ENCODE peak calls at places on chromosomes 5 and 9, in six cellular contexts. G is body of pancreas; U is stimulated activated CD4-positive, alpha-beta T cell treated with anti-CD3 and anti-CD28 coated beads, Interleukin-1b, Interleukin-23, amount 100 ng/mL, for 24 hours; M is gastrocnemius medialis; H is activated naive CD8-positive, alpha-beta T cell treated with anti-CD3 and anti-CD28 coated beads, Interleukin-2, amount 50 U/mL, for 24 hours; X is stimulated activated CD8-positive, alpha-beta memory T cell treated with anti-CD3 and anti-CD28 coated beads, Interleukin-4, amount 100 ng/mL, for 4 hours. W is an unnamed sample.

GRCh38 chr5:121108725-121109124 is 644.6 kb downstream of the PRR16 start:
- DNase-seq in G (no peak), U (no peak), M (no peak), H (no peak), X (no peak), W (no peak)

GRCh38 chr9:137761032-137761431 is 116.5 kb upstream of the CACNA1B start:
- DNase-seq in G (no peak), U (no peak), M (no peak), H (peak), X (no peak), W (no peak)

GRCh38 chr5:152844713-152845112 is 439.6 kb upstream of the NMUR2 start:
- DNase-seq in G (no peak), U (no peak), M (no peak), H (no peak), X (no peak), W (no peak)

GRCh38 chr9:71647094-71647591 is 121.2 kb downstream of the CEMIP2 start:
- DNase-seq in G (peak), U (no peak), M (peak), H (peak), X (no peak), W (peak)

GRCh38 chr5:132260051-132260450 is 2.6 kb downstream of the PDLIM4 start:
- DNase-seq in G (no peak), U (no peak), M (no peak), H (no peak), X (no peak), W (peak)

GRCh38 chr5:142095651-142096330 is 12.8 kb upstream of the NDFIP1 start:
- DNase-seq in G (peak), U (peak), M (peak), H (peak), X (peak), W (no peak)

GRCh38 chr9:99074902-99075245 is 30.0 kb upstream of the TGFBR1 start:
- DNase-seq in G (no peak), U (no peak), M (no peak), H (no peak), X (no peak), W (no peak)

GRCh38 chr9:6218099-6218502 is 2.5 kb downstream of the IL33 start:
- DNase-seq in G (no peak), U (no peak), M (no peak), H (no peak), X (no peak), W (no peak)

GRCh38 chr9:132168347-132168746 is 6.5 kb downstream of the NTNG2 start:
- DNase-seq in G (peak), U (no peak), M (no peak), H (no peak), X (no peak), W (no peak)

GRCh38 chr5:68505917-68506860 is 290.6 kb downstream of the PIK3R1 start:
- DNase-seq in G (no peak), U (no peak), M (no peak), H (no peak), X (no peak), W (no peak)

GRCh38 chr9:26341545-26341944 is 551.1 kb downstream of the CAAP1 start:
- DNase-seq in G (no peak), U (no peak), M (no peak), H (no peak), X (no peak), W (no peak)

GRCh38 chr9:121326130-121326838 is 43.8 kb downstream of the STOM start:
- DNase-seq in G (peak), U (no peak), M (peak), H (no peak), X (no peak), W (peak)

GRCh38 chr5:374631-375335 is 53.3 kb downstream of the AHRR start:
- DNase-seq in G (no peak), U (no peak), M (no peak), H (no peak), X (no peak), W (no peak)

GRCh38 chr5:142233083-142234032 is 91.5 kb downstream of the SPRY4 start:
- DNase-seq in G (no peak), U (no peak), M (no peak), H (no peak), X (no peak), W (no peak)

GRCh38 chr5:56951946-56952691 is at the start of gene MIER3:
- DNase-seq in G (peak), U (no peak), M (peak), H (peak), X (peak), W (peak)

GRCh38 chr9:33263936-33264472 is 504 bp downstream of the BAG1 start:
- DNase-seq in G (peak), U (peak), M (peak), H (peak), X (peak), W (peak)

GRCh38 chr9:114389612-114390368 is 2.0 kb upstream of the AKNA start:
- DNase-seq in G (no peak), U (no peak), M (no peak), H (peak), X (no peak), W (no peak)

GRCh38 chr9:73081979-73082657 is 69.5 kb upstream of the ANXA1 start:
- DNase-seq in G (peak), U (no peak), M (no peak), H (no peak), X (no peak), W (no peak)

GRCh38 chr5:28567050-28567449 is 1528.7 kb upstream of the CDH9 start:
- DNase-seq in G (no peak), U (no peak), M (no peak), H (no peak), X (no peak), W (no peak)

GRCh38 chr9:27125030-27125429 is 16.0 kb downstream of the TEK start:
- DNase-seq in G (peak), U (no peak), M (peak), H (no peak), X (no peak), W (no peak)

GRCh38 chr9:10479172-10479571 is 133.6 kb downstream of the PTPRD start:
- DNase-seq in G (no peak), U (no peak), M (no peak), H (no peak), X (no peak), W (no peak)

GRCh38 chr9:133849076-133849670 is 111.0 kb upstream of the SARDH start:
- DNase-seq in G (no peak), U (no peak), M (no peak), H (no peak), X (no peak), W (no peak)

GRCh38 chr9:128494108-128494742 is 10.3 kb upstream of the GLE1 start:
- DNase-seq in G (peak), U (no peak), M (peak), H (no peak), X (no peak), W (no peak)

GRCh38 chr9:37904647-37905505 is 949 bp upstream of the SLC25A51 start:
- DNase-seq in G (peak), U (no peak), M (no peak), H (no peak), X (no peak), W (peak)

GRCh38 chr5:38022621-38023020 is 182.8 kb upstream of the GDNF start:
- DNase-seq in G (no peak), U (no peak), M (no peak), H (no peak), X (no peak), W (no peak)

GRCh38 chr5:37424441-37424840 is 45.3 kb downstream of the WDR70 start:
- DNase-seq in G (no peak), U (no peak), M (no peak), H (no peak), X (no peak), W (no peak)

GRCh38 chr5:126776499-126777256 is at the start of gene LMNB1:
- DNase-seq in G (peak), U (peak), M (peak), H (peak), X (peak), W (peak)

GRCh38 chr5:142360607-142361120 is 35.8 kb upstream of the SPRY4 start:
- DNase-seq in G (peak), U (no peak), M (no peak), H (no peak), X (no peak), W (no peak)

GRCh38 chr5:13909271-13909670 is 35.2 kb downstream of the DNAH5 start:
- DNase-seq in G (no peak), U (no peak), M (no peak), H (no peak), X (no peak), W (no peak)

GRCh38 chr9:129866373-129867137 is 31.3 kb downstream of the USP20 start:
- DNase-seq in G (no peak), U (no peak), M (no peak), H (peak), X (no peak), W (no peak)

GRCh38 chr9:115204827-115205506 is 87.0 kb upstream of the TNC start:
- DNase-seq in G (no peak), U (no peak), M (no peak), H (no peak), X (no peak), W (no peak)

GRCh38 chr9:23820731-23821399 is 5.2 kb downstream of the ELAVL2 start:
- DNase-seq in G (no peak), U (no peak), M (no peak), H (no peak), X (no peak), W (no peak)

GRCh38 chr5:127066721-127067120 is 6.6 kb downstream of the C5orf63 start:
- DNase-seq in G (no peak), U (no peak), M (no peak), H (no peak), X (no peak), W (no peak)

GRCh38 chr9:121645853-121646807 is 5.3 kb upstream of the DAB2IP start:
- DNase-seq in G (no peak), U (no peak), M (no peak), H (no peak), X (no peak), W (no peak)

GRCh38 chr9:80516678-80517077 is 944.9 kb downstream of the TLE4 start:
- DNase-seq in G (no peak), U (no peak), M (no peak), H (no peak), X (no peak), W (no peak)

GRCh38 chr9:34559616-34560546 is 29.6 kb downstream of the CNTFR start:
- DNase-seq in G (peak), U (no peak), M (peak), H (no peak), X (no peak), W (no peak)

GRCh38 chr5:159049844-159050318 is 49.8 kb downstream of the EBF1 start:
- DNase-seq in G (no peak), U (no peak), M (no peak), H (no peak), X (no peak), W (no peak)

GRCh38 chr5:101244621-101245020 is 341.5 kb upstream of the ST8SIA4 start:
- DNase-seq in G (no peak), U (no peak), M (no peak), H (no peak), X (no peak), W (no peak)

GRCh38 chr5:74579215-74579614 is 61.3 kb downstream of the ENC1 start:
- DNase-seq in G (no peak), U (no peak), M (no peak), H (peak), X (peak), W (no peak)